ENCODE peak calls at places on chromosomes 13 and 19, in four cellular contexts. V is mesendoderm, F is H9, C is H1. R is an unnamed sample.

GRCh38 chr19:10085641-10086031 is 481 bp upstream of the SHFL start:
- DNase-seq in V (no peak), F (no peak), C (no peak), R (no peak)

GRCh38 chr19:996051-996838 is 4.0 kb upstream of the GRIN3B start:
- DNase-seq in V (peak), F (no peak), C (peak), R (peak)

GRCh38 chr19:384801-385169 is 24.2 kb downstream of the C2CD4C start:
- DNase-seq in V (no peak), F (no peak), C (no peak), R (no peak)

GRCh38 chr13:113652404-113653263 is 5.4 kb downstream of the ATP4B start:
- DNase-seq in V (no peak), F (no peak), C (no peak), R (no peak)

GRCh38 chr13:114226088-114226487 is 8.6 kb upstream of the CDC16 start:
- DNase-seq in V (no peak), F (no peak), C (no peak), R (no peak)

GRCh38 chr13:59112375-59112774 is 1051.4 kb downstream of the DIAPH3 start:
- DNase-seq in V (peak), F (no peak), C (no peak), R (peak)

GRCh38 chr19:32924200-32924599 is 47.6 kb downstream of the CEP89 start:
- DNase-seq in V (no peak), F (no peak), C (no peak), R (peak)

GRCh38 chr19:54035215-54036178 is 28.2 kb downstream of the VSTM1 start:
- DNase-seq in V (peak), F (peak), C (no peak), R (peak)

GRCh38 chr13:52130641-52131040 is 1.8 kb upstream of the NEK5 start:
- DNase-seq in V (no peak), F (no peak), C (no peak), R (no peak)

GRCh38 chr19:33904681-33905080 is 108.0 kb downstream of the KCTD15 start:
- DNase-seq in V (peak), F (peak), C (peak), R (no peak)

GRCh38 chr13:91596832-91597231 is 198.4 kb downstream of the GPC5 start:
- DNase-seq in V (no peak), F (no peak), C (no peak), R (no peak)

GRCh38 chr13:91598655-91599054 is 200.2 kb downstream of the GPC5 start:
- DNase-seq in V (no peak), F (no peak), C (no peak), R (no peak)

GRCh38 chr13:91601273-91601672 is 202.9 kb downstream of the GPC5 start:
- DNase-seq in V (no peak), F (no peak), C (no peak), R (no peak)

GRCh38 chr13:91601807-91602206 is 203.4 kb downstream of the GPC5 start:
- DNase-seq in V (no peak), F (no peak), C (no peak), R (no peak)
- H4K5ac ChIP-seq in V (no peak), F (no peak), C (no peak), R (no peak)

DNA sequence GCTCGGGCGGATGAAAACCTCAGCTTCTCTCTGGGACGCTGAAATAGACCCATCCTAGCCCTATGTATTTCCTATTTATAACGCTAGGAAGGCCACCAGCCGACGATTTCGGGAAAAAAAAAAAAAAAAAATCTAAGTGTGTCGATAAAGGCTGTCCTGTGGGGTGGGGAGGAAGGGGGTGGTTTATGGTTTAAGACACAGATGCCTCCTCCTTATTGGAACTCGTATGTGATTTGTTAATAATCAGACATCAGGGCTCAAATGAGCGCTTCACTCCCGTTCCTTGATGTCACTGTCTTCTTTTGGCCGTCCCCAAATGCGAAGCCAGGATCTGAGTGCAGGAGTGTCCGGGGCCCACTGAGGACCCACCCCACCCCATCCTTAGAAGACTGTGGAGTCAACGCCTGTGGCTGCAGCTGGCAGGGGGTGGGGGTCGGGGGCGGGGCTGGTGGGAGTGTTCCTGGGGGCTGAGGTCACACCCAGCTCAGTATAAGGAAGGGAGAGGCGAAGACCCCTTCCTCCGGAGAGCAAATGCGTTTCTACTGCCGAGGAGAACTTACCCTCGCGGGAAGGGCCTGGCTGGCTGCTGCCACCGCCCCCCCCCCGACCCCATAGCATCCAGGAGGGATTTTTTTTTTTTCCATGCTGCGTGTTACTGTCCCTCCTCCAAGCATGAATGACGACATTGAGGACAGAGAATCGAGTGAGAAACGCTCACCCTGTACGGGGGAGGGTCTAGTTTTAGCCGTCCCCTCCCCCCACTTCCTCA is 971 bp downstream of the ATCAY start:
- DNase-seq in V (peak), F (peak), C (peak), R (no peak)
- H4K5ac ChIP-seq in V (no peak), F (no peak), C (no peak), R (no peak)

DNA sequence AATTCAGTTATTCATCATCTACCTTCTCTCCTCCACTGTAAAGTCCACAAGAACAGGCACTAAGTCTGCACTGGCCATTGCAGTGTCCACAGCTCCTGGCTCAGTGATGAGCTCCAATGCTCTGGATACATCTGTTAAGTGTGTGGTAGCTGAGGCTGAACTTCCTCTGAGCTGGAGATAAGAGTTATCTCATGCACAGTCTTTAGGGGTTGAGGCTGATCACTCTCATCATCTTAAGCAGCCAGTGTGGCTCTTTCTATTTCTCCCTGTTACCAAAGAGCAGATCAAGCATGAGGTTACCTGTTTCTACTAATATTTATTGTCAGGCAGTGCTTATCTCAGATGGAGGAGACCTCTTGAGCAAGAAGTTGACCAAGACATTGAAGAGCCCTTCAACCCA is 6.6 kb upstream of the OR10H2 start:
- DNase-seq in V (no peak), F (no peak), C (no peak), R (no peak)
- H4K5ac ChIP-seq in V (no peak), F (no peak), C (no peak), R (no peak)

DNA sequence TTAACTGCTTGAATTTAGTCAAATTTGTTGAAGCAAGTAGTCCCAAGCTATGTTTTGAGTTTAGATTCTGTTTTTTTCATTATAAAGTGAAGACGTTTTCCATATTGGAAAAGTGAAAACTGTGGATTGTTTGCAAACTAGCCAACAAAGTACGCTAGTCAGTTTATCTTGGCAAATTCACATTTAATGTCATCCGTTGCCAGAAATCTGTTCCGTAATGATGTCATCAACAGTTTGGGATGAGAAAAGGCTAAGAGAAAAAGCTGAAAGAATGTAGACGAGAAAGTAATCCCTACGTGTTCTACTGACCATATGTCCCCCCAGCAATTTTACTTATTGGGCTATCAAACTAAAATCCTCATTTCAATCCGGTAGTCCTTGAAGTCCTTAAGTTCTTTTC is 419.6 kb downstream of the GPC6 start:
- DNase-seq in V (no peak), F (no peak), C (no peak), R (no peak)
- H4K5ac ChIP-seq in V (no peak), F (no peak), C (no peak), R (no peak)

GRCh38 chr19:45905016-45905415 is 2.6 kb upstream of the MYPOP start:
- DNase-seq in V (no peak), F (no peak), C (no peak), R (no peak)

GRCh38 chr19:45900661-45901431 is 1.6 kb downstream of the MYPOP start:
- DNase-seq in V (peak), F (peak), C (no peak), R (no peak)

GRCh38 chr19:45901912-45902650 is at the start of gene MYPOP:
- DNase-seq in V (peak), F (peak), C (no peak), R (no peak)

GRCh38 chr19:45901432-45901903 is 945 bp downstream of the MYPOP start:
- DNase-seq in V (peak), F (peak), C (no peak), R (peak)

DNA sequence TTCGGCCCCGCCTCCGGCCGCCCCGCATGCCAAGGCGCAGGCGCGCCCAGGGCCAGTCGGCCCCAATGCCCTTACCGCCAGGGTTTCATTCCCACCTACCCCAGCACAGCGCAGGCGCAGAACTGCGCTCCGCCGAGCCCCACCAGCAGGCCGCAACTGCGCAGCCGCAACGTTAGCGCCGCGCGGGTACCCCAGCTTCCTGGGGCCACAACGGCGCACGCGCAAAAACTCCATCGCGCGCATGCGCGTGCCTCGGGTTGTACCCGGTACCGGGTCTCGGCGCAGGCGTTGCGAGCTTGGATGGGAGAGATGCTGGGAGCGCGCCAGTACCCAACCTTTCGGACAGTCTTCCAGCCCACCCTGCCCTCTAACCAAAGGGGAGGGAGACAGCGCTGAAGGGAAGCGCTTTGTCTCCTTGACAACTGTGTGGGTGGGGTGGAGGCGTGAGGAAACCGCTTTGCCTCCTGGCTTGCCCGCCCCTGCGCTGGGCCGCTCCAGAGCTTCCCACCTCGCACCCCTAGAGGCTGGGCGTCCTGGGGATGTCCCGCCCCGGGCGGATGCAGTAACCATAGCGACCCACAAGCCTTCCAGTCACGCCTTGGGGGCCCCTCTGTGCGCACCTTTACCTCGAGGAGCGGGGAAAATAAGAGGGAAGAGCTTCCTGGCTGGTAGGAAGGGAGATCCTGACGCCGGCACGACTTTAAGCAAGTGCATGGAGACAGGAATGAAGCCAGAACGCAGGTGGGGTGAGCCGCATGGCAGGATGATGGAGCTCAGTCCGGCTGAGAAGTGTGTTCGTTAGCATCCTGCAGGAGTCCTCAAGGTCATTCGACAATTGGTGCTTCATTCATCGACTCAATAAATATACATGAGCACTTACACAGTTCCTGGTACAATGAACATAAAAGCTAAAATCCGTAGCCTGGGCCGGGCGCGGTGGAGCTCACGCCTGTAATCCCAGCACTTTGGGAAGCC is 525 bp upstream of the MYPOP start:
- DNase-seq in V (peak), F (peak), C (peak), R (peak)
- H4K5ac ChIP-seq in V (no peak), F (no peak), C (peak), R (peak)

DNA sequence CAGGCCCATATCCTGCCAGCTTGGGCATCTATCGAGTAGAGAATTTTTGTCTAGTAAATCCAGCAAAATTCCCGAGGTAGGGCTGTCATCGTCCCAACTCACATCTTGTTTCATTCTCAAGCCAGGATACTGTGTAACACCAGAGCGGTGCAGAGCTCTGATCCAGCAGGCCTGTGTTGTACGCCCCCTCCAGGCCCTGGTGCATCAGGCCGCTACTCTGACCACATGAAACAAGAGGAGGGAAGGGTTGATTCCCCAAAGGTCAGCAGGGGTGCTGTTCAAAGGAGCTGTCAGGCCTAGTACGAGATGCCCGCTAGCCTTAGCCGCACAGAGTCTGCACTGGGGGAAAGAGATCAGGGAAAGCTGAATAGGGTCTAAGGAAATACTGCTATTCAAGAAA is 276.0 kb downstream of the SLC7A1 start:
- DNase-seq in V (peak), F (peak), C (peak), R (no peak)
- H4K5ac ChIP-seq in V (no peak), F (no peak), C (no peak), R (no peak)

GRCh38 chr13:98848736-98849135 is 96.3 kb upstream of the SLC15A1 start:
- DNase-seq in V (no peak), F (no peak), C (no peak), R (peak)

GRCh38 chr13:98846521-98846920 is 94.0 kb upstream of the SLC15A1 start:
- DNase-seq in V (no peak), F (no peak), C (no peak), R (no peak)

GRCh38 chr13:98845726-98846125 is 93.3 kb upstream of the SLC15A1 start:
- DNase-seq in V (no peak), F (no peak), C (no peak), R (no peak)

GRCh38 chr13:98846991-98847390 is 94.5 kb upstream of the SLC15A1 start:
- DNase-seq in V (no peak), F (no peak), C (no peak), R (no peak)

DNA sequence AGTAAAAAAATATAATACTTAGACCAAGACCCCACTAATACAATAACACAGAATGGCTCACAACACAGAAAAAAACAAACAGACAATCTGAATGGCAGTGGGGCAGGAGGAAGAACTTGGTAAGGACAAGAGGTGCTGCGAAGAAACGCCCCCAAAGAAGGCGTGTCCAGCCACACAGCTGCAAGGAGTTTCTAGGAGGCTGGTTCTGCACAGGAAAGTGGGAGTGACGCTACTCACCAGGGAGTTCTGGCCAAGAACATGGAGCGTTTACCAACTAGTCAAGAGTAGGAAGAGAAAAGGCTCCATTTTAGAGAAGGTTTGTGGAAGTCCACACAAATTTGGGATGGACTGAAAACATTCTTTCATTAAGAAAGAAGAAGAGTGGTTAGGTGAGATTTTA is 95.3 kb upstream of the SLC15A1 start:
- DNase-seq in V (peak), F (peak), C (no peak), R (no peak)
- H4K5ac ChIP-seq in V (no peak), F (no peak), C (no peak), R (no peak)

DNA sequence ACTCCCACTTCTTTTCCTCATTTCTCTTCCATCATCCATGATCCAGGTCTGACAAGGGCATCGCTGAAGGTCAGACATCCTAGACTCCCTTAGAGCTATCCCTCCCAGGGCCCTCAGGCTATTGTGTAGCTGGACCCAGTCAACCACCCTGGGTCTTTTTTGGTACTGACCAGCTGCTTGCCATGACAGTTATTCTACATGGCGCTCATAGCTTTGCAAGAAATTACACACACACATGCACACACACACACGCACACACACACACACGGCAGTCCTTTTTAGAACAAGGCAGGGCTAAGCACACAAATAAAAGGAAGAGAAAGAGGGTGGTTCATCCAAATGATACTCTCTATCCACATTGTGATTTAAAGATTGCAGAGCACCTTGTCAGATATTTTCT is 18.3 kb downstream of the SIAH3 start:
- DNase-seq in V (no peak), F (no peak), C (peak), R (no peak)
- H4K5ac ChIP-seq in V (no peak), F (no peak), C (no peak), R (no peak)

GRCh38 chr19:46723471-46723870 is 6.6 kb upstream of the PRKD2 start:
- DNase-seq in V (no peak), F (no peak), C (no peak), R (no peak)

GRCh38 chr19:46721269-46722003 is 4.5 kb upstream of the PRKD2 start:
- DNase-seq in V (no peak), F (peak), C (peak), R (no peak)

GRCh38 chr19:46722004-46722380 is 5.1 kb upstream of the PRKD2 start:
- DNase-seq in V (no peak), F (no peak), C (no peak), R (no peak)

GRCh38 chr19:46723023-46723461 is 6.1 kb upstream of the PRKD2 start:
- DNase-seq in V (no peak), F (no peak), C (no peak), R (no peak)

DNA sequence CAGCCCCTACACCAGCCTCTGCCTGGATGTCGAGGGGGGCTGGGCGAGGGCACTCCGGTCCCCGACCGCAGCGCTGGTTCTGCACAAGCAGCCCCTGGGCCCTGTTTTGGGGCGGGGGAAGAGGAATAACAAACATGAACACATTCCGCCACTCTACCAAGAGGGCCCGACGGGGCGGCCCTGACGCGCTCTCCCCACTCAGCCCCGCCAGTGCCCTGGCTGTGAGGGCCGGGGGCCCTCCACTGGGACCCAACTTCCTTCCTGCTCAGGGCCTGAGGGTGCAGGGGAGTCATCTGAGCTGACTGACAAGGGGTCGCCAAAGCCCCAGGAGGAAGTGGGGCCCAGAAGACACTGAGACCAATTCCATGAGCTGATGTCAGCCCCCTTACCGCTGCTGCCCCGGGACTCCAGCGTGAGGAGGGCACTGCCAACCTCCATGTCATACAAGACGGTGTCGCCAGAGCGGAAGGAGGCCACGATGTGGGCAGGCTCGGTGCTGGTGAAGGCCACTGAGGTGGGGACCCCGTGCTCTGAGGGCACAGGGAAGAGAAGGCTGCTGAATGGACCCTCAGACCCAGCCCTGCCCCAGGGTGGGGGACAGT is 5.6 kb upstream of the PRKD2 start:
- DNase-seq in V (no peak), F (no peak), C (no peak), R (no peak)
- H4K5ac ChIP-seq in V (no peak), F (no peak), C (no peak), R (no peak)

GRCh38 chr19:50835785-50836542 is 2.6 kb upstream of the KLK15 start:
- DNase-seq in V (peak), F (peak), C (peak), R (peak)
- H4K5ac ChIP-seq in V (no peak), F (no peak), C (no peak), R (peak)